ENCODE peak calls at places on chromosome 14, in nine cellular contexts. U, Y, D, M, Q, A, V, T and K are unnamed samples.

GRCh38 chr14:65261425-65261920 is 151.1 kb upstream of the FUT8 start:
- DNase-seq in Y (no peak), M (no peak), U (no peak), T (no peak), Q (no peak), V (no peak), D (no peak), A (no peak), K (no peak)

GRCh38 chr14:52837451-52837850 is 46.0 kb upstream of the GNPNAT1 start:
- DNase-seq in T (no peak), U (no peak), Y (no peak), D (no peak), Q (no peak), M (no peak), V (no peak), A (no peak), K (no peak)

GRCh38 chr14:76773188-76773885 is 12.1 kb downstream of the VASH1 start:
- DNase-seq in V (no peak), D (peak), T (no peak), Y (peak), M (no peak), A (no peak), Q (no peak), U (no peak), K (peak)

GRCh38 chr14:99552572-99553216 is 51.3 kb downstream of the CCDC85C start:
- DNase-seq in A (no peak), Q (no peak), U (no peak), D (no peak), M (no peak), T (no peak), V (peak), Y (peak), K (no peak)

GRCh38 chr14:100131181-100131580 is 28.3 kb downstream of the DEGS2 start:
- DNase-seq in A (no peak), Y (peak), Q (no peak), V (peak), D (no peak), U (no peak), M (no peak), T (no peak), K (no peak)

GRCh38 chr14:65296402-65296801 is 116.1 kb upstream of the FUT8 start:
- DNase-seq in D (no peak), Y (no peak), T (no peak), Q (no peak), M (no peak), A (no peak), V (peak), U (no peak), K (no peak)

GRCh38 chr14:36505892-36506731 is 13.9 kb downstream of the NKX2-1 start:
- DNase-seq in Q (no peak), Y (no peak), T (no peak), A (no peak), M (no peak), U (peak), D (peak), V (no peak), K (no peak)

GRCh38 chr14:78319826-78320635 is 149.9 kb downstream of the NRXN3 start:
- DNase-seq in M (no peak), T (no peak), Q (no peak), D (no peak), V (no peak), Y (no peak), A (no peak), U (no peak), K (no peak)

GRCh38 chr14:37569729-37570128 is 25.3 kb downstream of the FOXA1 start:
- DNase-seq in Y (no peak), T (no peak), V (no peak), M (no peak), A (no peak), D (no peak), Q (no peak), U (no peak), K (no peak)

GRCh38 chr14:51776102-51776894 is 84.1 kb upstream of the GNG2 start:
- DNase-seq in A (peak), Y (peak), D (no peak), M (no peak), T (peak), V (no peak), U (no peak), Q (peak), K (no peak)

GRCh38 chr14:66495214-66496098 is 9.3 kb downstream of the CCDC196 start:
- DNase-seq in A (no peak), Q (peak), T (peak), D (no peak), V (peak), Y (peak), M (no peak), U (no peak), K (no peak)

GRCh38 chr14:68977137-68977740 is 1.9 kb downstream of the ACTN1 start:
- DNase-seq in V (no peak), D (no peak), T (peak), U (no peak), Q (no peak), Y (no peak), M (no peak), A (no peak), K (no peak)

GRCh38 chr14:31283568-31284252 is 76.1 kb upstream of the HECTD1 start:
- DNase-seq in Q (no peak), M (no peak), A (no peak), T (no peak), Y (no peak), D (no peak), V (no peak), U (no peak), K (no peak)

GRCh38 chr14:81382517-81383225 is 17.5 kb downstream of the STON2 start:
- DNase-seq in Y (no peak), M (no peak), V (no peak), D (no peak), A (no peak), U (no peak), Q (no peak), T (no peak), K (no peak)

GRCh38 chr14:99475179-99475578 is 5.5 kb downstream of the SETD3 start:
- DNase-seq in U (no peak), A (no peak), M (no peak), Q (no peak), V (no peak), Y (peak), T (no peak), D (no peak), K (no peak)

GRCh38 chr14:38047518-38047917 is 160.2 kb upstream of the SSTR1 start:
- DNase-seq in A (no peak), Y (no peak), T (no peak), D (no peak), V (peak), U (no peak), Q (no peak), M (no peak), K (no peak)

GRCh38 chr14:92962831-92963095 is 39.8 kb downstream of the CHGA start:
- DNase-seq in T (no peak), U (no peak), D (no peak), A (no peak), Q (no peak), Y (no peak), V (no peak), M (no peak), K (no peak)

GRCh38 chr14:88729159-88729558 is 63.6 kb downstream of the EML5 start:
- DNase-seq in T (no peak), D (no peak), U (no peak), A (no peak), Y (no peak), Q (no peak), M (no peak), V (no peak), K (no peak)

GRCh38 chr14:68964300-68965093 is 14.6 kb downstream of the ACTN1 start:
- DNase-seq in T (no peak), M (no peak), Q (no peak), U (no peak), Y (peak), V (no peak), D (no peak), A (no peak), K (no peak)

GRCh38 chr14:105166571-105167302 is 1.8 kb downstream of the JAG2 start:
- DNase-seq in A (no peak), U (no peak), Y (no peak), D (no peak), T (no peak), Q (no peak), M (no peak), V (no peak), K (no peak)

GRCh38 chr14:105168496-105168978 is at the start of gene JAG2:
- DNase-seq in U (no peak), T (peak), Q (peak), V (peak), D (peak), M (no peak), Y (peak), A (peak), K (no peak)

GRCh38 chr14:105168979-105169507 is 467 bp upstream of the JAG2 start:
- DNase-seq in Q (peak), M (no peak), V (no peak), Y (peak), T (peak), A (no peak), D (no peak), U (no peak), K (no peak)

GRCh38 chr14:105167303-105168092 is 1.1 kb downstream of the JAG2 start:
- DNase-seq in D (no peak), Y (peak), U (no peak), T (no peak), A (no peak), V (peak), M (no peak), Q (no peak), K (no peak)

GRCh38 chr14:105168093-105168420 is 519 bp downstream of the JAG2 start:
- DNase-seq in A (no peak), T (no peak), M (no peak), Y (no peak), D (no peak), U (no peak), Q (no peak), V (no peak), K (no peak)
- H3K27ac ChIP-seq in A (no peak), T (no peak), M (peak), Y (no peak), D (no peak), U (no peak), Q (no peak), V (no peak), K (no peak)

GRCh38 chr14:22429546-22429945 is 159.5 kb downstream of the DAD1 start:
- DNase-seq in D (no peak), Q (peak), T (no peak), A (no peak), U (no peak), Y (no peak), M (no peak), V (no peak), K (no peak)
- H3K27ac ChIP-seq in D (no peak), Q (peak), T (no peak), A (no peak), U (peak), Y (no peak), M (peak), V (no peak), K (no peak)

GRCh38 chr14:102528441-102529170 is 19.0 kb upstream of the ANKRD9 start:
- DNase-seq in U (no peak), T (no peak), Q (no peak), D (no peak), Y (no peak), A (no peak), M (no peak), V (no peak), K (no peak)

GRCh38 chr14:102532204-102532658 is 22.7 kb upstream of the ANKRD9 start:
- DNase-seq in Y (peak), V (no peak), Q (no peak), A (no peak), U (no peak), T (no peak), M (no peak), D (no peak), K (no peak)

GRCh38 chr14:102525213-102526143 is 15.9 kb upstream of the ANKRD9 start:
- DNase-seq in D (peak), Q (peak), V (no peak), A (no peak), U (no peak), M (no peak), Y (peak), T (no peak), K (peak)

GRCh38 chr14:102527255-102528232 is 18.0 kb upstream of the ANKRD9 start:
- DNase-seq in D (peak), A (no peak), M (no peak), U (peak), T (no peak), Q (no peak), Y (peak), V (peak), K (peak)

GRCh38 chr14:102530828-102531478 is 21.4 kb upstream of the ANKRD9 start:
- DNase-seq in D (no peak), Q (peak), M (no peak), T (no peak), V (no peak), Y (peak), A (no peak), U (no peak), K (no peak)
- H3K27ac ChIP-seq in D (peak), Q (no peak), M (peak), T (no peak), V (peak), Y (peak), A (no peak), U (peak), K (no peak)

GRCh38 chr14:105094193-105094907 is 29.1 kb upstream of the GPR132 start:
- DNase-seq in Q (no peak), V (no peak), M (peak), A (no peak), T (no peak), U (peak), Y (no peak), D (peak), K (no peak)

GRCh38 chr14:105092124-105092911 is 27.1 kb upstream of the GPR132 start:
- DNase-seq in Q (no peak), U (peak), T (no peak), D (peak), M (peak), V (peak), Y (peak), A (no peak), K (no peak)

GRCh38 chr14:105091335-105092123 is 26.3 kb upstream of the GPR132 start:
- DNase-seq in D (peak), T (no peak), V (peak), Y (peak), A (no peak), Q (no peak), M (peak), U (peak), K (peak)

GRCh38 chr14:105093426-105094192 is 28.4 kb upstream of the GPR132 start:
- DNase-seq in A (peak), D (peak), V (peak), Q (peak), M (peak), U (peak), T (peak), Y (peak), K (peak)

GRCh38 chr14:105092912-105093425 is 27.7 kb upstream of the GPR132 start:
- DNase-seq in M (peak), Q (no peak), U (peak), Y (peak), T (no peak), A (peak), D (peak), V (peak), K (peak)
- H3K27ac ChIP-seq in M (peak), Q (no peak), U (peak), Y (peak), T (no peak), A (peak), D (peak), V (peak), K (peak)

GRCh38 chr14:95465358-95465757 is 51.1 kb downstream of the SYNE3 start:
- DNase-seq in U (no peak), V (no peak), D (no peak), Y (no peak), T (no peak), A (no peak), M (no peak), Q (no peak), K (no peak)
- H3K27ac ChIP-seq in U (no peak), V (no peak), D (no peak), Y (no peak), T (no peak), A (peak), M (no peak), Q (no peak), K (no peak)

GRCh38 chr14:50082784-50083466 is 33.4 kb downstream of the VCPKMT start:
- DNase-seq in T (no peak), U (no peak), D (peak), V (peak), A (peak), Y (no peak), M (no peak), Q (no peak), K (no peak)
- H3K27ac ChIP-seq in T (no peak), U (peak), D (peak), V (peak), A (peak), Y (peak), M (peak), Q (no peak), K (no peak)

GRCh38 chr14:70663707-70664179 is 22.0 kb downstream of the TTC9 start:
- DNase-seq in Q (no peak), D (no peak), T (no peak), M (no peak), V (no peak), U (no peak), A (no peak), Y (no peak), K (no peak)

GRCh38 chr14:70665448-70666363 is 24.0 kb downstream of the TTC9 start:
- DNase-seq in T (no peak), V (peak), D (peak), Y (peak), M (peak), A (no peak), U (no peak), Q (peak), K (no peak)

GRCh38 chr14:70666364-70666691 is 24.6 kb downstream of the TTC9 start:
- DNase-seq in U (no peak), T (no peak), Y (no peak), Q (no peak), A (no peak), V (no peak), M (no peak), D (no peak), K (no peak)

GRCh38 chr14:70662816-70663215 is 21.1 kb downstream of the TTC9 start:
- DNase-seq in U (no peak), D (no peak), Y (no peak), V (no peak), A (no peak), T (no peak), M (no peak), Q (no peak), K (no peak)

DNA sequence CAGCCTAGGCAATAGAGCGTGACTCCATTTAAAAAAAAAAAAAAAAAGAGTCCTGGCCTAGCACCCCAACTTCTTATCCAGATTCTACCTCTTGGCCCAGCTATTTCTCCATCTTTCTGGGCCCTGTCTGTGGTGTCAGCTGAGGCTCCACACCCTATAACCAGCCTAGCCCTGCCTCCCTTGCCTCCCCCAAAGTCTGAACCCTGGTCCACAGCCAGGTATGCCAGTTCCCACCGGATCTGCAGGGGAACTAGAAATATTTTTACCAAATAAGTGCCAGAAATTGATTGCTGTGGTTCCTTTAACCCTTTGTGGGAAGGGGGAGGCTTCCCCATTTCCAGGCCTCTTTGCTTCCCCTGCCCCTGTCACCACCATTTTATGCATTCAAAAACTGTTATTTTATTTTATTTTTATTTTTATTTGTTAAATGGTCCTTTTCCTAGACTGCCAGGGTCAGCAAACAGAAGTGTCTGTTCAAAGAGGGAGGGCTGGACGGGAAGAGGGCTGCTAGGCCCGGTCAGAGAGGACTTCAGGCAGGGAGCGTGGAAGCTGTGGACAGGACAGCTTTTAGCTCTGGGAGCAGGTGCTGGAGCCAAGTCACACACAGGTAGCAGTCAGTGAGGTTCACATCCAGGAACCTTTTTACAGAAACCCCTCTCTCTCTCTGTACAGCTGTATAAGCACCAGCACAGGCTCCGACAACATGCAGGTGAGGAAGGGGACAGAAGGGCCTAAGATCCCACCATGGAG is 23.2 kb downstream of the TTC9 start:
- DNase-seq in M (no peak), T (no peak), A (no peak), Y (no peak), U (no peak), Q (no peak), V (peak), D (no peak), K (no peak)
- H3K27ac ChIP-seq in M (peak), T (no peak), A (no peak), Y (peak), U (peak), Q (peak), V (peak), D (peak), K (no peak)

GRCh38 chr14:82388488-82388887 is 854.8 kb upstream of the SEL1L start:
- DNase-seq in D (no peak), M (no peak), A (no peak), Q (no peak), T (no peak), V (no peak), U (no peak), Y (no peak), K (no peak)
- H3K27ac ChIP-seq in D (no peak), M (peak), A (no peak), Q (no peak), T (no peak), V (peak), U (no peak), Y (no peak), K (peak)

GRCh38 chr14:75752907-75753594 is 92.0 kb downstream of the TTLL5 start:
- DNase-seq in Q (no peak), A (no peak), V (no peak), Y (no peak), M (no peak), U (no peak), T (no peak), D (no peak), K (no peak)

GRCh38 chr14:75752086-75752485 is 91.0 kb downstream of the TTLL5 start:
- DNase-seq in Q (no peak), V (no peak), Y (no peak), U (no peak), M (no peak), T (no peak), D (no peak), A (no peak), K (no peak)

GRCh38 chr14:75748340-75748739 is 87.3 kb downstream of the TTLL5 start:
- DNase-seq in T (no peak), V (no peak), M (no peak), U (no peak), Y (no peak), D (no peak), A (no peak), Q (no peak), K (no peak)

GRCh38 chr14:75753696-75754095 is 92.7 kb downstream of the TTLL5 start:
- DNase-seq in Q (no peak), M (no peak), D (no peak), V (no peak), U (no peak), A (no peak), Y (no peak), T (no peak), K (no peak)

DNA sequence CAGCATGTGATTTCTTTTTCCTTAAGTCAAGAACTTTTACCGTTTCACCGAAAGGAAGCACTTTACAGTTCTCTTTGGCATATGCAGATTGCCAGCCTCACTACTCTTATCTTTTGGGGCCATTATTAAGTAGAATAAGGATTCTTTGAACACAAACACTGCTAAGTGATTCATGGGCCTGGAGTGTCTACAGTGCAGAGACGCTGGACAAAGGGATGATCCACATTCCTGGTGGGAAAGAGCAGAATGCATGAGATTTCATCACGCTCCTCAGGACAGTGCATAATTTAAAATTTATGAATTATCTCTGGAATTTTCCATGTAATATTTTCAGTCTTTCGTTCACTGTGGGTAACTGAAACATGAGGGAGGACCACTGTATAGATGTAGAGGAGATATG is 90.2 kb downstream of the TTLL5 start:
- DNase-seq in M (no peak), A (no peak), U (no peak), Q (no peak), Y (peak), D (no peak), V (no peak), T (no peak), K (no peak)
- H3K27ac ChIP-seq in M (no peak), A (no peak), U (no peak), Q (no peak), Y (peak), D (no peak), V (no peak), T (no peak), K (no peak)